ENCODE peak calls at places on chromosomes 11 and 22, in ten cellular contexts. V is uterus, L is IMR-90, I is ovary, H is Peyer's patch, J is gastrocnemius medialis, W is stomach, F is transverse colon, N is tibial nerve, G is heart left ventricle. M is an unnamed sample.

GRCh38 chr22:27754247-27754887 is 47.2 kb downstream of the MN1 start:
- DNase-seq in G (no peak), V (peak; percentile 57), I (no peak), L (no peak), F (no peak), N (no peak), H (no peak), J (no peak), W (no peak), M (no peak)

GRCh38 chr11:89625171-89625570 is 84.9 kb upstream of the TRIM77 start:
- DNase-seq in L (no peak), V (no peak), F (no peak), W (no peak), G (no peak), I (no peak), N (no peak), H (no peak), J (no peak), M (no peak)

GRCh38 chr11:78085972-78086371 is 6.3 kb upstream of the NDUFC2 start:
- DNase-seq in I (no peak), G (no peak), L (no peak), N (no peak), W (no peak), J (no peak), V (no peak), F (no peak), H (no peak), M (no peak)

GRCh38 chr11:66840317-66841091 is 2.7 kb upstream of the RCE1 start:
- DNase-seq in J (no peak), G (no peak), N (no peak), F (no peak), V (no peak), W (no peak), L (no peak), H (no peak), I (no peak), M (no peak)

GRCh38 chr22:17194213-17194612 is 25.0 kb downstream of the ADA2 start:
- DNase-seq in G (no peak), I (no peak), N (no peak), J (no peak), W (no peak), F (no peak), L (no peak), V (no peak), H (no peak), M (no peak)

GRCh38 chr11:3073029-3073435 is 15.8 kb upstream of the CARS1 start:
- DNase-seq in V (no peak), W (no peak), F (no peak), G (peak; percentile 59), J (no peak), I (no peak), N (peak; percentile 43), L (peak; percentile 17), H (no peak), M (no peak)

GRCh38 chr22:50202130-50202671 is 1.4 kb downstream of the SELENOO start:
- DNase-seq in W (no peak), V (no peak), H (no peak), F (no peak), G (no peak), L (no peak), J (no peak), I (no peak), N (no peak), M (no peak)

GRCh38 chr22:41713004-41713403 is 13.7 kb downstream of the MEI1 start:
- DNase-seq in N (no peak), W (no peak), H (no peak), I (no peak), J (no peak), F (no peak), V (no peak), L (no peak), G (no peak), M (no peak)

GRCh38 chr11:65559951-65560537 is 1.9 kb upstream of the LTBP3 start:
- DNase-seq in F (peak; percentile 64), W (no peak), N (no peak), I (no peak), G (peak; percentile 53), L (peak; percentile 53), H (peak; percentile 52), V (no peak), J (no peak), M (no peak)

GRCh38 chr11:103043826-103044688 is 47.9 kb downstream of the DCUN1D5 start:
- DNase-seq in N (no peak), I (no peak), H (no peak), F (no peak), W (no peak), L (no peak), G (no peak), J (no peak), V (no peak), M (no peak)

GRCh38 chr22:20088263-20088648 is 8.2 kb downstream of the DGCR8 start:
- DNase-seq in V (no peak), N (no peak), W (no peak), I (no peak), G (no peak), J (no peak), F (no peak), H (no peak), L (no peak), M (no peak)

DNA sequence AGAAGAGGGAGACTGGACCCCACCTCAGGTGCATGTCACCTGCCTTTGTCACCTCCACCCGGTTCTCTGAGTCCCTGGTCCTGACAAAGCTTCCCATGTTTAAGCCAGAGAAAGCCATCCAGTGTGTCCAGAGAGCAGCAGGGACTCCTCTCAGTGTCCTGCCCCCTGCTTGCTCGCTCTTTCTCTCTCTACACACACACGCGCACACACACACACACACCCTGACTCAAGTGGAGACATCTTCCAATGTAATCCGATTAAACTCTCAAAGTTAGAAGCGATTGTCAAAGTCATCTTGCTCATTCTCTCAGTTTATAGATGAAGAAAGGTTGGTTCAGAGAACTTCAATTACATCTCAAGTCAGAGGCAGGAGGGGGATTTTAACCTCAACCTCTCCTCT is 19.7 kb upstream of the PHF21B start:
- DNase-seq in G (no peak), L (no peak), F (no peak), V (no peak), W (no peak), I (no peak), J (no peak), N (no peak), H (no peak), M (no peak)
- H3K27ac ChIP-seq in G (no peak overlapping the region), L (no peak overlapping the region), F (no peak overlapping the region), V (no peak overlapping the region), W (no peak overlapping the region), I (no peak overlapping the region), J (no peak overlapping the region), N (no peak overlapping the region), H (no peak overlapping the region), M (no peak overlapping the region)

GRCh38 chr11:45860348-45860747 is 13.1 kb downstream of the CRY2 start:
- DNase-seq in G (no peak), V (no peak), I (no peak), F (no peak), W (no peak), J (no peak), N (no peak), H (no peak), L (no peak), M (no peak)

GRCh38 chr11:45859661-45860140 is 12.4 kb downstream of the CRY2 start:
- DNase-seq in G (peak; percentile 94), H (peak; percentile 92), L (peak; percentile 99), F (peak; percentile 94), J (peak; percentile 91), I (peak; percentile 97), N (peak; percentile 80), V (peak; percentile 98), W (peak; percentile 95), M (peak; percentile 95)

GRCh38 chr11:45857834-45858492 is 10.7 kb downstream of the CRY2 start:
- DNase-seq in I (peak; percentile 48), V (peak; percentile 65), N (peak; percentile 52), H (no peak), F (no peak), L (peak; percentile 84), G (peak; percentile 75), J (peak; percentile 50), W (peak; percentile 44), M (peak; percentile 78)

GRCh38 chr11:45860764-45861510 is 13.7 kb downstream of the CRY2 start:
- DNase-seq in L (no peak), G (no peak), W (no peak), H (no peak), F (no peak), J (peak; percentile 34), I (no peak), N (no peak), V (no peak), M (no peak)

GRCh38 chr11:45858751-45859398 is 11.6 kb downstream of the CRY2 start:
- DNase-seq in G (no peak), H (no peak), J (no peak), I (no peak), V (no peak), F (no peak), W (no peak), N (no peak), L (no peak), M (no peak)
- H3K4me3 ChIP-seq in G (no peak overlapping the region), H (no peak overlapping the region), J (no peak overlapping the region), I (no peak overlapping the region), V (no peak overlapping the region), F (no peak overlapping the region), W (no peak overlapping the region), N (no peak overlapping the region), L (no peak overlapping the region), M (no peak overlapping the region)

DNA sequence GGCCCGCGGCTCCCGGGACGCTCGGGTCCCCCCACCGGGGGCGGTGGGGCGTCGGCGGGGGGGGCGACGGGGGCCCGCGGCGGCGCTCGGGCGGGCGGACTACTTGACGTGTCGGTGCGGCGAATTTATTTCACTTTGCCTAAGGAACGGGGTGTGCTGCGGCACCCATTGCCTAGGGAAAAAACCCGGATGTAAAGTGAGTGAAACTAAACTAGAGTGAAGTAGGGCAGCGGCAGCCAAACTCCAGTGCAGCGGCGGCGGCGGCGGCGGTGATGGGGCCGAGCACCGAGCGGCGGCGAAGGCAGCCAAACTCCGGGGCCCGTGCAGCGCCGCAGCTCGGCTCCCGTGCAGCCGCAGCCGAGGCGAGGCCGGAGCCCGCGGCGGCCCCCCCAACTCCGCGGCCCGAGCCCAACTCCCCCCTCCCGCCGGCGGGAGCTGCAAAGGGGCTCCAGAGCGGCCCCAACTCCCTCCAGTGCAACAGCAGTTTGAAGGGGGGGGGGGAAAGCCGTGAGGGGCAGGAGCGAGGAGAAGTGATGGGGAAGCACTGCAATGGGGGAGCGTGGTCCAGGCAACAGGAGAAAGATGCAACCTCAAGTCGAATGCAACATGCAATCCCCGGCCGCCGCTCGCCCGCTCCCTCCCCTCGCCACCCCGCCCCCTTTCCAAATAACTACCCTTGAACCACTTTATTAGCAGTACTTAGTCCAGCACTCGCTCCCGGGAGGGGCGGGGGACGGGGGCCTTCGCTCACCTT is 647 bp upstream of the PHF21A start:
- DNase-seq in I (peak; percentile 78), L (peak; percentile 95), J (peak; percentile 75), W (peak; percentile 82), N (peak; percentile 65), F (peak; percentile 85), V (peak; percentile 77), H (peak; percentile 91), G (peak; percentile 83), M (peak; percentile 89)
- TF ChIP-seq POLR2A in I (peak; percentile 14), L (no peak), J (peak; percentile 24), W (no peak), N (no peak), F (peak; percentile 9), V (peak; percentile 20), H (peak; percentile 57), G (no peak), M (no peak)

DNA sequence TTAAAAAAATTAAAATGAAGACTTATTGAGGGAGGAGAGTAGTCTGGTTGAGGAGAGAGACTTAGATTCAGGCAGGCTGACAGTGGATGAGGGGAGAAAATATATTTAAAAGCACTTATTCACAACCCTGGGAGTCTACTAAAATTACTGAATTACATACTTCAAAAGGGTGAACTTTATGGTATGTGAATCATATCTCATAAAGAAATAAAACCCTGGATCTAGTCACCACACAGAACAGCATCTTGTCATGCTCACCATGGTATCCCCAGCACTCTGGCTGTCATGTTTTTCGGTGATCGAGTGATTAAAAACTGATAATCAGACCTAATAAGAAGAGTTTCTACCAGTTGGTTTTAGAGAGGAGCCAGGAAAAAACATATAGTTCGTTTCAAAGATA is 11.0 kb downstream of the TEAD1 start:
- DNase-seq in J (no peak), W (no peak), H (no peak), F (no peak), N (no peak), G (no peak), L (no peak), I (no peak), V (no peak), M (no peak)
- H3K27ac ChIP-seq in J (peak overlapping the region; percentile 63), W (peak overlapping the region; percentile 38), H (peak overlapping the region; percentile 55), F (peak overlapping the region; percentile 65), N (peak overlapping the region; percentile 100), G (peak overlapping the region; percentile 54), L (no peak overlapping the region), I (no peak overlapping the region), V (no peak overlapping the region), M (no peak overlapping the region)

M was measured in testis.